ENCODE peak calls at places on chromosomes 2 and 18, in ten cellular contexts. A, V, U, H, K, L, J, R, D and I are unnamed samples.
A peak's percentile ranks its signal among the peaks of the same experiment; 100 is the strongest.

GRCh38 chr2:179129574-179130238 is 79.8 kb upstream of the CCDC141 start:
- DNase-seq in R (no peak), K (no peak), V (no peak), U (peak; percentile 12), L (peak; percentile 20), J (no peak), A (peak; percentile 6), H (no peak), D (no peak), I (no peak)

GRCh38 chr2:2291500-2292260 is 39.4 kb downstream of the MYT1L start:
- DNase-seq in K (no peak), V (no peak), D (no peak), L (peak; percentile 83), A (peak; percentile 85), H (no peak), R (peak; percentile 80), J (no peak), U (no peak), I (no peak)

GRCh38 chr2:237431372-237431771 is 17.4 kb upstream of the COL6A3 start:
- DNase-seq in J (no peak), H (no peak), U (no peak), L (no peak), D (no peak), K (no peak), A (no peak), R (no peak), V (no peak), I (no peak)

GRCh38 chr2:216774620-216775019 is 79.3 kb upstream of the IGFBP5 start:
- DNase-seq in J (peak; percentile 18), V (no peak), U (no peak), D (no peak), A (no peak), R (no peak), H (no peak), K (no peak), L (no peak), I (no peak)

GRCh38 chr18:6219116-6219717 is 195.5 kb downstream of the L3MBTL4 start:
- DNase-seq in A (peak; percentile 49), K (no peak), L (peak; percentile 88), R (no peak), D (peak; percentile 24), V (no peak), U (peak; percentile 13), H (no peak), J (no peak), I (no peak)

GRCh38 chr2:234995332-234996007 is 43.7 kb downstream of the SH3BP4 start:
- DNase-seq in V (no peak), D (peak; percentile 84), L (no peak), U (no peak), H (no peak), K (no peak), J (peak; percentile 41), R (peak; percentile 56), A (no peak), I (no peak)

GRCh38 chr2:108560241-108560811 is 26.1 kb downstream of the LIMS1 start:
- DNase-seq in K (no peak), A (no peak), U (no peak), V (no peak), J (no peak), R (no peak), H (no peak), L (peak; percentile 40), D (no peak), I (no peak)

GRCh38 chr18:5309888-5310470 is 14.5 kb upstream of the ZBTB14 start:
- DNase-seq in A (no peak), D (no peak), L (no peak), J (no peak), K (no peak), R (no peak), H (no peak), U (no peak), V (no peak), I (no peak)

GRCh38 chr18:9741821-9742541 is 33.9 kb downstream of the RAB31 start:
- DNase-seq in A (no peak), R (no peak), L (peak; percentile 74), J (no peak), D (peak; percentile 29), K (no peak), V (peak; percentile 69), U (no peak), H (no peak), I (no peak)

GRCh38 chr2:11679016-11679415 is 9.0 kb upstream of the NTSR2 start:
- DNase-seq in A (no peak), V (peak; percentile 34), H (no peak), L (no peak), D (no peak), R (no peak), U (no peak), J (no peak), K (no peak), I (peak; percentile 7)

GRCh38 chr2:240670402-240670801 is 12.3 kb downstream of the AQP12B start:
- DNase-seq in V (no peak), J (no peak), R (no peak), L (no peak), K (no peak), A (no peak), H (no peak), D (no peak), U (no peak), I (no peak)

GRCh38 chr2:29223851-29224692 is 108.9 kb downstream of the CLIP4 start:
- DNase-seq in J (peak; percentile 26), H (no peak), R (no peak), A (peak; percentile 73), K (peak; percentile 46), V (peak; percentile 21), L (no peak), U (no peak), D (no peak), I (no peak)

GRCh38 chr2:6510547-6510946 is 355.2 kb downstream of the CMPK2 start:
- DNase-seq in A (peak; percentile 61), D (no peak), K (no peak), J (no peak), R (no peak), V (no peak), H (no peak), U (no peak), L (no peak), I (no peak)

GRCh38 chr2:215290980-215291599 is 20.8 kb upstream of the ATIC start:
- DNase-seq in A (peak; percentile 61), L (no peak), K (no peak), D (no peak), H (no peak), J (no peak), V (no peak), U (no peak), R (no peak), I (no peak)

DNA sequence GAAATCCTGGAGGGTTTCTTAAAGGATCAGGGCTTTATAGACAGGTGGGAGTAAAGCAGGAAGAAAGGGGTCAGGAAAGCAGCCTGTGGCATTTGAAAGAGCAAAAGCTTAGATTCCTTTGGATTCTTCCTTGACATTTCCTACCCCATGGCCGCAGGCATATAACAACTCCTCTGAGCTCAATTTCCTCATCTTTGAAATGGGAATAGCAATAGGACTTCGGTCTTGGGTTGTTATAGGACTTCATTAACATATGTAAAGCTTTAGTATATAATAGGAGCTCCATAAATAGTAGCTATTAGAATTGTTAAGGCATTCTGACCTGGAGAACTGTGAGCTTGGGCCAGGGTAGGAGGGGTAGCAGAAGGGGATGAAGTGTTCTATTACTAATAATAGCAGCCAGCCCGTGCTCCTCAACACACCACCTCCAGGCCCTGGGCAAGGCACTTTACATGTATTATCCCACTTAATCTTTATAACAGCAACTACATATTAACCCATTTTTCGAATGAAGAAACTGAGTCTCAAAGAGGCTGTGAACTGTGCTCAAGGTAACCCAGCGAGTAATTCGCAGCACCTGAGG is 10.6 kb downstream of the ZFP36L2 start:
- DNase-seq in A (no peak), K (no peak), U (no peak), D (no peak), V (peak; percentile 15), J (no peak), R (no peak), H (no peak), L (peak; percentile 45), I (no peak)
- H3K4me1 ChIP-seq in A (peaks cover 33% of the 10 kb centered on the region), K (peaks cover 22% of the 10 kb centered on the region), U (peaks cover 24% of the 10 kb centered on the region), D (peaks cover 60% of the 10 kb centered on the region), V (peaks cover 59% of the 10 kb centered on the region), J (peaks cover 32% of the 10 kb centered on the region), R (peaks cover 40% of the 10 kb centered on the region), H (peaks cover 31% of the 10 kb centered on the region), L (peaks cover 51% of the 10 kb centered on the region), I (peaks cover 51% of the 10 kb centered on the region)

GRCh38 chr2:19682493-19682892 is 219.3 kb downstream of the TTC32 start:
- DNase-seq in H (no peak), L (no peak), A (no peak), V (no peak), D (no peak), R (no peak), J (no peak), U (no peak), K (no peak), I (no peak)
- TF ChIP-seq POLR2AphosphoS5 in H (no peak), L (no peak), A (no peak), V (no peak), D (no peak), R (no peak), J (no peak), U (no peak), K (no peak), I (no peak)

GRCh38 chr2:128274218-128274617 is 44.5 kb downstream of the HS6ST1 start:
- DNase-seq in D (no peak), K (no peak), L (no peak), H (no peak), V (no peak), J (no peak), U (no peak), R (no peak), A (no peak), I (no peak)

GRCh38 chr2:128275498-128276045 is 43.1 kb downstream of the HS6ST1 start:
- DNase-seq in J (no peak), R (no peak), K (peak; percentile 35), H (no peak), D (no peak), A (no peak), L (no peak), V (peak; percentile 34), U (no peak), I (no peak)

GRCh38 chr2:128278979-128279378 is 39.7 kb downstream of the HS6ST1 start:
- DNase-seq in A (no peak), V (peak; percentile 66), J (peak; percentile 6), H (no peak), K (no peak), R (no peak), L (no peak), U (no peak), D (no peak), I (no peak)

GRCh38 chr2:128277961-128278681 is 40.5 kb downstream of the HS6ST1 start:
- DNase-seq in R (no peak), V (peak; percentile 71), U (no peak), D (no peak), A (no peak), L (no peak), K (peak; percentile 50), H (no peak), J (peak; percentile 22), I (no peak)

GRCh38 chr2:128276878-128277675 is 41.6 kb downstream of the HS6ST1 start:
- DNase-seq in D (no peak), K (peak; percentile 33), H (no peak), R (no peak), U (no peak), J (peak; percentile 7), V (peak; percentile 58), L (no peak), A (no peak), I (no peak)
- H3K4me1 ChIP-seq in D (peaks cover 25% of the 10 kb centered on the region), K (peaks cover 5% of the 10 kb centered on the region), H (no peaks in the 10 kb centered on the region), R (peaks cover 17% of the 10 kb centered on the region), U (no peaks in the 10 kb centered on the region), J (peaks cover 8% of the 10 kb centered on the region), V (peaks cover 28% of the 10 kb centered on the region), L (no peaks in the 10 kb centered on the region), A (peaks cover 24% of the 10 kb centered on the region), I (peaks cover 27% of the 10 kb centered on the region)

GRCh38 chr2:149031396-149031795 is 7.1 kb upstream of the LYPD6B start:
- DNase-seq in K (no peak), H (no peak), J (no peak), U (no peak), A (no peak), D (no peak), R (peak; percentile 48), L (no peak), V (no peak), I (no peak)
- TF ChIP-seq POLR2AphosphoS5 in K (no peak), H (no peak), J (no peak), U (no peak), A (no peak), D (no peak), R (no peak), L (no peak), V (no peak), I (no peak)